ENCODE peak calls at places on chromosomes 4 and X, in nine cellular contexts. H is GM12891; D is non-pigmented ciliary epithelial cell; Q is T1000; U is naive B cell; J is HFFc6; K is stimulated activated CD8-positive, alpha-beta memory T cell treated with anti-CD3 and anti-CD28 coated beads, Interleukin-2, amount 100 ng/mL, for 48 hours; C is endothelial cell of umbilical vein; O is activated CD4-positive, alpha-beta T cell treated with anti-CD3 and anti-CD28 coated beads for 36 hours. R is an unnamed sample.

GRCh38 chr4:119025440-119025839 is 110.2 kb upstream of the MYOZ2 start:
- DNase-seq in C (no peak), Q (no peak), H (no peak), J (peak), O (no peak), U (no peak), K (no peak), D (peak), R (peak)

GRCh38 chr4:5036239-5036638 is 15.0 kb upstream of the STK32B start:
- DNase-seq in U (no peak), O (no peak), Q (no peak), D (peak), K (no peak), C (no peak), J (peak), H (no peak), R (no peak)

GRCh38 chr4:118849867-118850812 is 14.2 kb upstream of the SEC24D start:
- DNase-seq in K (no peak), J (no peak), Q (no peak), H (no peak), D (no peak), U (peak), C (peak), O (peak), R (no peak)

GRCh38 chrX:40573763-40574162 is 7.0 kb upstream of the ATP6AP2 start:
- DNase-seq in K (no peak), H (no peak), D (no peak), J (no peak), Q (no peak), C (peak), U (no peak), O (peak), R (no peak)

GRCh38 chrX:137052641-137053235 is 18.9 kb upstream of the GPR101 start:
- DNase-seq in C (no peak), U (no peak), Q (no peak), J (no peak), O (peak), K (no peak), H (no peak), D (no peak), R (no peak)

GRCh38 chr4:101400096-101400495 is 52.8 kb upstream of the PPP3CA start:
- DNase-seq in H (no peak), O (peak), Q (no peak), J (no peak), C (no peak), D (peak), K (no peak), U (no peak), R (no peak)

GRCh38 chrX:68942141-68942540 is 113.3 kb downstream of the EFNB1 start:
- DNase-seq in K (no peak), U (no peak), C (no peak), O (no peak), J (no peak), D (no peak), Q (no peak), H (no peak), R (no peak)

GRCh38 chrX:153874366-153875125 is 11.4 kb downstream of the L1CAM start:
- DNase-seq in C (no peak), H (peak), K (no peak), O (no peak), J (no peak), Q (no peak), U (no peak), D (no peak), R (no peak)

GRCh38 chr4:77564231-77564630 is 41.4 kb upstream of the CXCL13 start:
- DNase-seq in H (no peak), K (no peak), J (no peak), U (no peak), C (no peak), O (no peak), Q (no peak), D (no peak), R (no peak)

GRCh38 chrX:19332983-19333382 is 10.7 kb upstream of the PDHA1 start:
- DNase-seq in U (no peak), H (no peak), D (no peak), K (no peak), Q (no peak), J (no peak), C (no peak), O (no peak), R (peak)

GRCh38 chr4:147453561-147454141 is 27.2 kb upstream of the EDNRA start:
- DNase-seq in C (no peak), D (no peak), Q (no peak), J (no peak), K (no peak), H (no peak), O (no peak), U (no peak), R (no peak)

GRCh38 chrX:140866446-140866845 is 135.9 kb upstream of the SPANXB1 start:
- DNase-seq in J (peak), O (no peak), D (no peak), Q (no peak), H (no peak), K (no peak), C (no peak), U (no peak), R (no peak)

GRCh38 chr4:47915378-47915777 is 995 bp upstream of the NFXL1 start:
- DNase-seq in D (no peak), H (no peak), Q (no peak), C (peak), K (no peak), U (no peak), J (no peak), O (no peak), R (no peak)

GRCh38 chrX:30713061-30713525 is 59.9 kb downstream of the GK start:
- DNase-seq in O (peak), J (peak), K (peak), U (no peak), Q (no peak), H (peak), D (peak), C (peak), R (peak)

GRCh38 chrX:153963546-153963945 is 8.1 kb downstream of the HCFC1 start:
- DNase-seq in C (no peak), U (no peak), H (no peak), D (no peak), Q (no peak), K (no peak), J (no peak), O (no peak), R (no peak)

GRCh38 chrX:13110427-13111324 is 66.3 kb upstream of the FAM9C start:
- DNase-seq in C (peak), H (no peak), O (no peak), Q (peak), D (peak), K (no peak), U (no peak), J (peak), R (peak)

GRCh38 chrX:10524578-10524977 is 95.8 kb downstream of the MID1 start:
- DNase-seq in J (no peak), Q (no peak), H (no peak), O (no peak), D (no peak), C (no peak), K (no peak), U (no peak), R (no peak)

GRCh38 chrX:111519215-111519614 is 7.8 kb downstream of the SERTM2 start:
- DNase-seq in O (no peak), U (no peak), K (no peak), Q (no peak), C (no peak), D (no peak), H (no peak), J (no peak), R (no peak)

GRCh38 chr4:83947811-83948210 is 411.9 kb downstream of the GPAT3 start:
- DNase-seq in C (no peak), Q (no peak), K (no peak), D (no peak), J (no peak), H (no peak), O (no peak), U (no peak), R (no peak)

GRCh38 chr4:154018659-154019058 is 229.8 kb upstream of the SFRP2 start:
- DNase-seq in O (peak), D (no peak), U (no peak), H (no peak), C (no peak), J (no peak), K (no peak), Q (no peak), R (no peak)

GRCh38 chr4:37246891-37247290 is 2.3 kb downstream of the NWD2 start:
- DNase-seq in O (no peak), Q (no peak), D (no peak), J (no peak), H (no peak), K (no peak), U (no peak), C (no peak), R (no peak)

GRCh38 chrX:68196939-68197791 is 236.1 kb downstream of the OPHN1 start:
- DNase-seq in J (peak), D (no peak), O (peak), U (peak), C (peak), H (no peak), K (no peak), Q (no peak), R (no peak)

GRCh38 chr4:120991885-120992284 is 69.4 kb upstream of the PRDM5 start:
- DNase-seq in D (no peak), C (no peak), J (no peak), Q (no peak), U (no peak), O (no peak), K (no peak), H (no peak), R (no peak)

GRCh38 chr4:145557720-145558119 is 61.5 kb upstream of the MMAA start:
- DNase-seq in H (peak), K (peak), C (peak), O (peak), D (no peak), J (peak), Q (no peak), U (peak), R (peak)

GRCh38 chrX:13764284-13764683 is 29.7 kb downstream of the OFD1 start:
- DNase-seq in H (no peak), J (no peak), Q (no peak), C (no peak), O (no peak), D (no peak), U (no peak), K (no peak), R (no peak)

GRCh38 chr4:182240161-182241130 is 2.8 kb upstream of the TENM3 start:
- DNase-seq in C (no peak), U (no peak), H (no peak), D (peak), O (no peak), Q (peak), J (peak), K (no peak), R (no peak)

GRCh38 chrX:38636949-38637819 is 75.8 kb downstream of the TSPAN7 start:
- DNase-seq in Q (no peak), H (no peak), J (no peak), K (no peak), U (no peak), C (peak), O (no peak), D (no peak), R (no peak)

GRCh38 chrX:53262918-53263394 is 18.4 kb downstream of the IQSEC2 start:
- DNase-seq in Q (peak), U (no peak), O (peak), C (peak), K (no peak), D (no peak), H (no peak), J (peak), R (no peak)

GRCh38 chrX:29024813-29025342 is 437.6 kb downstream of the IL1RAPL1 start:
- DNase-seq in Q (no peak), J (no peak), O (no peak), K (no peak), C (no peak), H (no peak), D (no peak), U (no peak), R (no peak)

GRCh38 chr4:121072080-121072835 is at the start of gene NDNF:
- DNase-seq in C (peak), K (no peak), Q (peak), O (peak), H (no peak), U (no peak), J (no peak), D (no peak), R (peak)

GRCh38 chrX:94676285-94676684 is 1002.3 kb downstream of the FAM133A start:
- DNase-seq in C (no peak), U (no peak), J (no peak), O (no peak), H (no peak), D (no peak), Q (no peak), K (no peak), R (no peak)

GRCh38 chr4:154616731-154617130 is 4.3 kb upstream of the FGG start:
- DNase-seq in O (no peak), J (no peak), H (peak), K (no peak), D (no peak), Q (no peak), U (peak), C (no peak), R (no peak)

GRCh38 chrX:121869876-121870477 is 822.6 kb downstream of the GLUD2 start:
- DNase-seq in D (no peak), K (no peak), Q (no peak), H (no peak), J (no peak), C (no peak), O (no peak), U (no peak), R (no peak)

GRCh38 chr4:156898373-156899117 is 73.1 kb downstream of the PDGFC start:
- DNase-seq in J (no peak), O (no peak), K (no peak), H (no peak), Q (no peak), U (no peak), D (no peak), C (no peak), R (no peak)

GRCh38 chr4:10529256-10529890 is 72.1 kb upstream of the ZNF518B start:
- DNase-seq in Q (no peak), D (no peak), C (peak), H (no peak), K (no peak), J (no peak), O (no peak), U (no peak), R (no peak)

GRCh38 chr4:81426770-81427604 is 44.7 kb downstream of the RASGEF1B start:
- DNase-seq in C (no peak), Q (no peak), O (no peak), J (no peak), K (no peak), H (no peak), D (no peak), U (no peak), R (no peak)